ENCODE peak calls at places on chromosomes 5 and 9, in eight cellular contexts. U, H, S, M, Q, D, K and L are unnamed samples.

GRCh38 chr5:80369521-80369920 is 38.3 kb upstream of the ZFYVE16 start:
- DNase-seq in D (no peak), H (no peak), Q (no peak), S (no peak), K (no peak), M (no peak), U (no peak), L (no peak)

GRCh38 chr5:140239461-140239860 is 63.4 kb downstream of the PFDN1 start:
- DNase-seq in M (no peak), D (no peak), H (no peak), S (no peak), Q (no peak), K (peak), U (no peak), L (no peak)

GRCh38 chr5:91296691-91297143 is 86.4 kb downstream of the ARRDC3 start:
- DNase-seq in D (no peak), U (peak), Q (no peak), K (peak), S (no peak), M (peak), H (peak), L (peak)

GRCh38 chr5:9787813-9788600 is 157.9 kb upstream of the TAS2R1 start:
- DNase-seq in U (no peak), K (no peak), Q (no peak), S (no peak), M (no peak), D (no peak), H (no peak), L (no peak)

GRCh38 chr5:142698447-142698846 is 12.6 kb upstream of the FGF1 start:
- DNase-seq in H (no peak), Q (no peak), D (no peak), M (no peak), U (no peak), S (no peak), K (no peak), L (no peak)

GRCh38 chr5:95707055-95707454 is 24.1 kb upstream of the RHOBTB3 start:
- DNase-seq in Q (no peak), S (no peak), K (no peak), D (no peak), U (no peak), H (no peak), M (no peak), L (no peak)

GRCh38 chr5:21806943-21807342 is 1046.2 kb downstream of the CDH12 start:
- DNase-seq in K (no peak), Q (no peak), M (no peak), H (no peak), U (no peak), S (no peak), D (peak), L (no peak)

GRCh38 chr9:91664669-91665068 is 241.0 kb upstream of the NFIL3 start:
- DNase-seq in K (no peak), D (no peak), H (no peak), Q (no peak), S (no peak), M (no peak), U (no peak), L (peak)

GRCh38 chr5:127072861-127073846 is at the start of gene C5orf63:
- DNase-seq in M (no peak), H (peak), U (peak), D (peak), S (no peak), K (peak), Q (peak), L (peak)

GRCh38 chr5:112529525-112529924 is 110.4 kb upstream of the EPB41L4A start:
- DNase-seq in H (no peak), K (no peak), U (peak), M (no peak), Q (no peak), D (no peak), S (no peak), L (no peak)

GRCh38 chr5:159797566-159797965 is 118.7 kb upstream of the ADRA1B start:
- DNase-seq in Q (no peak), D (no peak), H (no peak), S (no peak), K (no peak), U (no peak), M (no peak), L (peak)

GRCh38 chr9:99000480-99001395 is 57.0 kb downstream of the COL15A1 start:
- DNase-seq in D (peak), M (peak), H (no peak), U (peak), S (peak), K (peak), Q (no peak), L (no peak)

GRCh38 chr9:105385372-105385985 is 62.4 kb upstream of the FSD1L start:
- DNase-seq in Q (peak), S (peak), K (no peak), M (peak), U (no peak), D (no peak), H (peak), L (no peak)
- TF ChIP-seq POLR2A in Q (no peak), S (no peak), K (no peak), M (no peak), U (no peak), D (no peak), H (no peak), L (no peak)

GRCh38 chr5:172902497-172903472 is 56.4 kb upstream of the RPL26L1 start:
- DNase-seq in K (peak), M (no peak), H (peak), Q (peak), U (peak), S (peak), D (peak), L (peak)
- TF ChIP-seq POLR2A in K (no peak), M (no peak), H (no peak), Q (no peak), U (no peak), S (no peak), D (no peak), L (no peak)

GRCh38 chr5:173326501-173326960 is 1.7 kb downstream of the STC2 start:
- DNase-seq in M (no peak), U (no peak), S (peak), H (no peak), K (no peak), Q (no peak), D (peak), L (no peak)

GRCh38 chr5:173329370-173330150 is 1.3 kb upstream of the STC2 start:
- DNase-seq in U (peak), D (no peak), H (no peak), Q (no peak), S (no peak), M (no peak), K (peak), L (no peak)

GRCh38 chr5:173328896-173329369 is 719 bp upstream of the STC2 start:
- DNase-seq in M (no peak), Q (no peak), K (peak), D (peak), S (peak), U (peak), H (no peak), L (no peak)

GRCh38 chr5:173327084-173327947 is 898 bp downstream of the STC2 start:
- DNase-seq in H (no peak), S (no peak), M (no peak), D (peak), U (peak), K (peak), Q (no peak), L (no peak)

GRCh38 chr5:173327948-173328895 is at the start of gene STC2:
- DNase-seq in D (peak), H (peak), Q (no peak), U (peak), M (peak), K (peak), S (peak), L (no peak)
- TF ChIP-seq POLR2A in D (peak), H (no peak), Q (no peak), U (peak), M (no peak), K (no peak), S (peak), L (peak)

GRCh38 chr5:176536902-176537607 is at the start of gene RNF44:
- DNase-seq in U (peak), S (peak), Q (peak), K (peak), H (peak), M (peak), D (peak), L (peak)
- TF ChIP-seq POLR2A in U (peak), S (no peak), Q (peak), K (no peak), H (peak), M (no peak), D (no peak), L (peak)

GRCh38 chr9:92726348-92726747 is 38.3 kb downstream of the BICD2 start:
- DNase-seq in M (no peak), Q (no peak), H (no peak), D (no peak), U (no peak), S (no peak), K (no peak), L (no peak)

GRCh38 chr9:92725726-92726125 is 38.9 kb downstream of the BICD2 start:
- DNase-seq in M (peak), U (no peak), D (no peak), H (no peak), S (no peak), K (no peak), Q (no peak), L (no peak)

GRCh38 chr9:92724528-92725265 is 39.9 kb downstream of the BICD2 start:
- DNase-seq in U (no peak), M (peak), K (no peak), S (no peak), D (no peak), H (no peak), Q (no peak), L (no peak)

GRCh38 chr9:92723801-92724323 is 40.8 kb downstream of the BICD2 start:
- DNase-seq in S (no peak), U (no peak), M (peak), D (no peak), K (no peak), H (no peak), Q (no peak), L (no peak)

DNA sequence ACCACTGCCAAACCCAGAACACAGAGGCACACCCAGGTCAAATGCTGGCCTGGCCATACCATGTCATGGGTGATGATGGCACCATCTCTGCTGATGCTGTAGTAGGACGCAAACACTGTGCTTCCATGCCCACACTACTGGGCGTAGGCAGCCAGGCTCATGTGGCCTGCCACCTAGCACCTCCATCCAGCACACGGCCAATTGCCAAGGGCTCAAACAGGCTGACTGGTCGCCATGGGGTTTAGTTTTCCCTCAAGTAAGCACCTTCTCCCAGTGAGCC is 39.4 kb downstream of the BICD2 start:
- DNase-seq in H (no peak), Q (no peak), M (no peak), K (no peak), S (no peak), D (no peak), U (no peak), L (no peak)
- TF ChIP-seq POLR2A in H (no peak), Q (no peak), M (no peak), K (no peak), S (no peak), D (no peak), U (no peak), L (no peak)

DNA sequence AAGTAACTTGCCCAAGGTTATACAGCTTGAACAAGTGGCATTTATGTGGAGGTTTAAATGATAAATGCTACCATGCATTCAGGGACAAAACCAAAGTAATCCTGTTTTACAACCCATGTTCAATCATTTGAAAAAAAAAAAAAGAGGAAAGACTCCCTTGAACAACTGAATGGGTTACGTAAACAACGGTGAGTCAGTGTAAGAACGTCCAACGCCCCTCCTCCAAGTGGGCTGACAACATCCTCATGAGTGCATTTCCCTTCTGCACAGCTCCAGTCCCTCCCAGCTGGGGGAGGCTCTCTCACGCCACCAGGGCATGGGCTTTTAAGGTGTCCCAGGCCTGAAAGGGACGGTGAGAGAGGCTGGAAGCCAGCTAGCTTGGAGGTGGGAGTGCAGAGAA is 90.0 kb downstream of the PRRT1B start:
- DNase-seq in K (no peak), H (peak), D (peak), U (peak), Q (peak), S (peak), M (peak), L (peak)
- TF ChIP-seq POLR2A in K (no peak), H (no peak), D (peak), U (no peak), Q (peak), S (no peak), M (no peak), L (peak)

GRCh38 chr9:126677188-126678084 is 63.7 kb downstream of the LMX1B start:
- DNase-seq in S (no peak), M (no peak), H (no peak), K (no peak), U (no peak), Q (no peak), D (no peak), L (no peak)

GRCh38 chr9:126675147-126675467 is 61.4 kb downstream of the LMX1B start:
- DNase-seq in U (no peak), M (no peak), S (no peak), Q (no peak), D (no peak), H (no peak), K (no peak), L (no peak)

GRCh38 chr9:126676102-126676684 is 62.5 kb downstream of the LMX1B start:
- DNase-seq in H (no peak), M (no peak), D (no peak), Q (no peak), K (no peak), U (no peak), S (no peak), L (no peak)

GRCh38 chr9:126674365-126675146 is 60.8 kb downstream of the LMX1B start:
- DNase-seq in S (no peak), M (no peak), K (no peak), Q (no peak), H (no peak), U (no peak), D (no peak), L (no peak)

GRCh38 chr9:126676685-126677143 is 63.0 kb downstream of the LMX1B start:
- DNase-seq in K (no peak), H (no peak), S (no peak), U (no peak), Q (no peak), M (no peak), D (no peak), L (no peak)
- TF ChIP-seq POLR2A in K (no peak), H (no peak), S (no peak), U (no peak), Q (no peak), M (no peak), D (no peak), L (no peak)